ENCODE peak calls at places on chromosomes 5 and 9, in six cellular contexts. W is foreskin fibroblast, Q is BE2C, N is sigmoid colon, S is astrocyte of the spinal cord, R is mammary epithelial cell. H is an unnamed sample.

GRCh38 chr9:70658765-70659164 is 244.3 kb upstream of the KLF9 start:
- DNase-seq in S (no peak), Q (no peak), R (no peak), W (no peak), N (no peak), H (no peak)

GRCh38 chr5:163790497-163790896 is 285.1 kb downstream of the MAT2B start:
- DNase-seq in N (no peak), R (no peak), Q (no peak), S (peak), W (peak), H (peak)

GRCh38 chr5:76199321-76200318 is 116.4 kb downstream of the SV2C start:
- DNase-seq in W (no peak), S (no peak), Q (no peak), N (no peak), R (no peak), H (no peak)

GRCh38 chr5:157652377-157652692 is at the start of gene SOX30:
- DNase-seq in W (no peak), N (no peak), Q (no peak), R (no peak), S (no peak), H (no peak)

GRCh38 chr5:57618767-57619381 is 136.3 kb upstream of the ACTBL2 start:
- DNase-seq in S (no peak), R (no peak), Q (no peak), N (no peak), W (no peak), H (no peak)

GRCh38 chr9:120379611-120380010 is 200.4 kb downstream of the CDK5RAP2 start:
- DNase-seq in S (no peak), R (no peak), W (no peak), Q (no peak), N (peak), H (no peak)

GRCh38 chr5:154829589-154830218 is 20.7 kb downstream of the FAXDC2 start:
- DNase-seq in W (peak), Q (no peak), N (peak), R (peak), S (peak), H (peak)

GRCh38 chr9:79046401-79046800 is 525.4 kb upstream of the TLE4 start:
- DNase-seq in S (no peak), R (no peak), W (peak), Q (no peak), N (no peak), H (no peak)

GRCh38 chr5:98570661-98571181 is 202.7 kb upstream of the RGMB start:
- DNase-seq in S (peak), R (peak), Q (no peak), N (no peak), W (peak), H (peak)

GRCh38 chr5:67202830-67203229 is 6.2 kb upstream of the CD180 start:
- DNase-seq in W (no peak), Q (no peak), N (no peak), R (peak), S (no peak), H (no peak)

GRCh38 chr5:129460951-129461815 is 1.1 kb downstream of the ADAMTS19 start:
- DNase-seq in W (no peak), R (peak), N (peak), Q (peak), S (peak), H (no peak)

GRCh38 chr5:96758621-96759020 is 49.1 kb downstream of the ERAP1 start:
- DNase-seq in S (peak), Q (no peak), N (no peak), W (peak), R (no peak), H (peak)

GRCh38 chr5:72587909-72588308 is 80.7 kb upstream of the ZNF366 start:
- DNase-seq in N (no peak), Q (no peak), R (no peak), W (no peak), S (no peak), H (no peak)

GRCh38 chr5:95181650-95182049 is 103.2 kb downstream of the MCTP1 start:
- DNase-seq in Q (no peak), W (no peak), R (no peak), S (no peak), N (no peak), H (no peak)

GRCh38 chr5:143405063-143405746 is 1.7 kb upstream of the NR3C1 start:
- DNase-seq in N (peak), W (peak), Q (peak), R (peak), S (peak), H (peak)

GRCh38 chr9:4324513-4324912 is 24.6 kb upstream of the GLIS3 start:
- DNase-seq in R (no peak), N (no peak), W (peak), Q (no peak), S (peak), H (peak)

GRCh38 chr5:80867233-80867632 is 92.9 kb upstream of the RASGRF2 start:
- DNase-seq in R (no peak), Q (no peak), W (peak), N (no peak), S (no peak), H (peak)

GRCh38 chr9:119003218-119003617 is 366.0 kb downstream of the BRINP1 start:
- DNase-seq in S (peak), R (no peak), W (peak), Q (no peak), N (no peak), H (peak)

DNA sequence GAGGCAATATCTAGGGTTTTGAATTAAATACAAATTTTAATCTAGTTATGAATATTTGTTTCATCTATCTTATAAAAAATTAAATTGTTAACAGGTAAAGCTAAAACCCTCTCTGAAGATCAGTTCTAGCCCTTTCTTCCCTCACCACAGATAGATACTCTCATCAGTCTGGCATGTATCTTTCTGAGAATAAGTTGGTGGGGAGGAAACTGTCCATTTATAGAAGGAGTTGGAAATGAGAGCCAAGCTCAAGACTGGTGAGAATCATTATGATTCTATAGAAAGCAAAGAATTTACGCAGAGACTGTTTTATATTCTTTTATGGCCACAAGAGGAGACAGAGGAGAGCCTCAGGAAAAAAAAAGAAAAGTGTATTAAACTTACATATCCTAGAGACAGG is 59.0 kb downstream of the STARD4 start:
- DNase-seq in S (no peak), N (no peak), W (no peak), Q (no peak), R (peak), H (no peak)
- H3K4me3 ChIP-seq in S (no peak), N (no peak), W (peak), Q (peak), R (no peak), H (no peak)

DNA sequence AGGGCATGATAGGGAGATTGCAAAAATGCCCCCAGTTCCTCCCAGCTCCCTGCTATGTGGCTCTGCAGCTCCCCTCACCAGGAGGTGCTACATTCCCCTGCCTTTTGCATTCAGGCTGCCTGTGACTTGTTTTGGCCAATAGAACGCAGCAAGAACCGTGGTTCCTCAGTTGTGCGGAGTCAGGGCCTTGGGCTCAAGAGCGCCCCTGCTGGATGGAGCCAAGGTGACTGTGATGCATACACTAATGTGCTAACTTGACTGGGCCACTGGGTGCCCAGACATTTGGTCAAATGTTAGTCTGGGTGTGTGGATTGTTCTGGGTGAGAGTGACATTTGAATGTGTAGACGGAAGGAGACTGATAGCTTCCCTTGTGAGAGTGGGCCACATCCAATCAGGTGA is 123.3 kb upstream of the MVB12B start:
- DNase-seq in Q (no peak), W (no peak), S (no peak), N (no peak), R (no peak), H (no peak)
- TF ChIP-seq CTCF in Q (peak), W (no peak), S (no peak), N (no peak), R (no peak), H (peak)

GRCh38 chr5:4093970-4094369 is 498.3 kb downstream of the IRX1 start:
- DNase-seq in Q (no peak), W (no peak), S (no peak), N (no peak), R (no peak), H (no peak)

GRCh38 chr5:4083591-4084337 is 488.1 kb downstream of the IRX1 start:
- DNase-seq in R (peak), S (no peak), W (no peak), Q (no peak), N (no peak), H (peak)

GRCh38 chr5:4086081-4086480 is 490.4 kb downstream of the IRX1 start:
- DNase-seq in Q (no peak), R (no peak), N (no peak), S (no peak), W (no peak), H (no peak)

GRCh38 chr5:4087110-4087509 is 491.5 kb downstream of the IRX1 start:
- DNase-seq in Q (no peak), W (no peak), S (no peak), R (no peak), N (no peak), H (no peak)

GRCh38 chr5:4089087-4089486 is 493.5 kb downstream of the IRX1 start:
- DNase-seq in Q (no peak), W (no peak), S (no peak), N (no peak), R (peak), H (no peak)
- H3K4me3 ChIP-seq in Q (no peak), W (no peak), S (no peak), N (no peak), R (no peak), H (no peak)

GRCh38 chr5:149229298-149229937 is 42.2 kb upstream of the AFAP1L1 start:
- DNase-seq in R (no peak), Q (no peak), S (no peak), N (no peak), W (no peak), H (no peak)
- TF ChIP-seq CTCF in R (no peak), Q (no peak), S (no peak), N (no peak), W (no peak), H (no peak)

GRCh38 chr5:133723651-133724366 is 111.5 kb upstream of the FSTL4 start:
- DNase-seq in Q (no peak), S (no peak), W (no peak), R (no peak), N (peak), H (no peak)
- H3K4me3 ChIP-seq in Q (no peak), S (no peak), W (no peak), R (no peak), N (no peak), H (no peak)

DNA sequence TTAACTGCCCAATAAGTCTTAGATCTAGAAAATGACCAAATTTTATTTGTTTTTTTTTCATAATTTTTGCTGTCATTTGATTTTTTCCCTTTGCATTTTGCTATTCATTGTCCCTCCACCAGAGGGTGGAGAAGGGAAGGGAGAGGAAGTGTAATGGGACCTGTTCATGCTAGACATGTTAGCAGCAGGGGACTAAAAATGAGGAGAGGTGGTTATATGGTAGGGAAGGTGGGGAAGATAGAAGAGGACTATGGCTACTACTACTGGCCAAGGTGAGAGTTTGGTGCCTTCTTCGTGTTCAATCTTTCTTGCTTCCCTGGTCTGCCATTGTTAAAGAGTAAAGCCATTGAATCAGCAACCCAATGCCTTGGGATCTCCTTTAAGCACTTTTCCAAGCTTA is 6.4 kb downstream of the GRIA1 start:
- DNase-seq in W (peak), N (no peak), S (peak), Q (no peak), R (peak), H (peak)
- TF ChIP-seq CTCF in W (peak), N (no peak), S (peak), Q (peak), R (peak), H (peak)

GRCh38 chr5:177359451-177359851 is 1.7 kb downstream of the RGS14 start:
- DNase-seq in W (no peak), Q (no peak), N (no peak), S (no peak), R (no peak), H (no peak)
- H3K4me3 ChIP-seq in W (no peak), Q (no peak), N (no peak), S (no peak), R (no peak), H (no peak)

GRCh38 chr9:91771027-91771426 is 179.0 kb downstream of the ROR2 start:
- DNase-seq in S (peak), N (peak), W (peak), R (peak), Q (no peak), H (peak)
- TF ChIP-seq CTCF in S (peak), N (no peak), W (peak), R (no peak), Q (peak), H (peak)

GRCh38 chr5:176364765-176365662 is at the start of gene ARL10:
- DNase-seq in N (no peak), W (peak), S (peak), R (no peak), Q (peak), H (peak)
- H3K4me3 ChIP-seq in N (peak), W (peak), S (peak), R (peak), Q (peak), H (peak)

GRCh38 chr9:8484563-8484962 is 685.0 kb upstream of the DMAC1 start:
- DNase-seq in N (no peak), Q (no peak), S (no peak), R (no peak), W (no peak), H (no peak)

GRCh38 chr9:8492034-8492433 is 692.5 kb upstream of the DMAC1 start:
- DNase-seq in N (no peak), S (no peak), W (no peak), Q (no peak), R (no peak), H (no peak)

GRCh38 chr9:8489845-8490244 is 690.3 kb upstream of the DMAC1 start:
- DNase-seq in W (no peak), N (no peak), S (no peak), R (no peak), Q (no peak), H (peak)

GRCh38 chr9:8486095-8486494 is 686.5 kb upstream of the DMAC1 start:
- DNase-seq in N (no peak), W (peak), Q (peak), R (no peak), S (peak), H (peak)
- TF ChIP-seq CTCF in N (no peak), W (no peak), Q (peak), R (no peak), S (peak), H (peak)